ENCODE peak calls at places on chromosome 15, in six cellular contexts. B, H, J, M, N and I are unnamed samples.
A peak's percentile ranks its signal among the peaks of the same experiment; 100 is the strongest.

GRCh38 chr15:65339926-65340325 is 35.4 kb downstream of the RNU5B-1 start:
- DNase-seq in B (no peak), N (no peak), H (no peak), J (no peak), M (no peak), I (no peak)

GRCh38 chr15:65583701-65584100 is 27.2 kb downstream of the INTS14 start:
- DNase-seq in J (peak; percentile 28), M (peak; percentile 34), N (no peak), B (peak; percentile 37), H (no peak), I (peak; percentile 27)

GRCh38 chr15:43514241-43515057 is 3.0 kb upstream of the MAP1A start:
- DNase-seq in M (no peak), N (peak; percentile 64), H (peak; percentile 55), J (no peak), B (peak; percentile 31), I (no peak)

GRCh38 chr15:61715082-61715481 is 345.2 kb downstream of the VPS13C start:
- DNase-seq in M (no peak), N (no peak), J (no peak), B (no peak), H (no peak), I (no peak)

GRCh38 chr15:71677766-71678165 is 132.6 kb upstream of the NR2E3 start:
- DNase-seq in B (no peak), N (no peak), H (no peak), J (no peak), M (no peak), I (no peak)

GRCh38 chr15:54962637-54963036 is 234.1 kb downstream of the RSL24D1 start:
- DNase-seq in N (no peak), M (no peak), J (no peak), H (no peak), B (no peak), I (no peak)

GRCh38 chr15:55457401-55458022 is 49.2 kb downstream of the PIERCE2 start:
- DNase-seq in H (no peak), J (no peak), M (no peak), N (no peak), B (no peak), I (no peak)

GRCh38 chr15:55770261-55770660 is 27.3 kb upstream of the PRTG start:
- DNase-seq in N (no peak), B (no peak), H (no peak), M (no peak), J (no peak), I (no peak)

GRCh38 chr15:27820232-27820631 is 278.9 kb downstream of the OCA2 start:
- DNase-seq in J (no peak), H (no peak), M (no peak), N (no peak), B (no peak), I (no peak)

GRCh38 chr15:82688691-82689090 is 21.0 kb downstream of the AP3B2 start:
- DNase-seq in M (no peak), J (no peak), H (no peak), N (no peak), B (no peak), I (no peak)

GRCh38 chr15:25088261-25088790 is 133.5 kb downstream of the SNRPN start:
- DNase-seq in B (no peak), M (no peak), N (no peak), H (no peak), J (no peak), I (no peak)

GRCh38 chr15:31571676-31572075 is 245.0 kb downstream of the KLF13 start:
- DNase-seq in M (no peak), N (no peak), B (no peak), H (no peak), J (no peak), I (no peak)

GRCh38 chr15:99441427-99441766 is 124.4 kb upstream of the MEF2A start:
- DNase-seq in M (no peak), B (no peak), N (no peak), J (no peak), H (no peak), I (no peak)

GRCh38 chr15:99151156-99151555 is 46.3 kb downstream of the SYNM start:
- DNase-seq in H (no peak), M (no peak), N (no peak), B (no peak), J (no peak), I (no peak)

GRCh38 chr15:77496710-77497107 is 76.0 kb downstream of the HMG20A start:
- DNase-seq in J (no peak), B (peak; percentile 68), H (peak; percentile 82), N (peak; percentile 95), M (peak; percentile 53), I (peak; percentile 62)

GRCh38 chr15:49985463-49985862 is 133.6 kb downstream of the ATP8B4 start:
- DNase-seq in J (no peak), N (no peak), H (no peak), M (no peak), B (no peak), I (no peak)

GRCh38 chr15:65085990-65086679 is 9.6 kb downstream of the KBTBD13 start:
- DNase-seq in M (no peak), H (peak; percentile 58), J (no peak), N (peak; percentile 77), B (peak; percentile 72), I (no peak)

GRCh38 chr15:100092034-100092433 is 249.7 kb downstream of the ADAMTS17 start:
- DNase-seq in M (no peak), N (no peak), H (no peak), B (no peak), J (no peak), I (no peak)

GRCh38 chr15:40893019-40893723 is 1.1 kb upstream of the VPS18 start:
- DNase-seq in B (no peak), M (no peak), J (no peak), N (no peak), H (no peak), I (no peak)

GRCh38 chr15:40894689-40895308 is 549 bp downstream of the VPS18 start:
- DNase-seq in J (no peak), M (peak; percentile 68), B (peak; percentile 86), H (peak; percentile 86), N (peak; percentile 77), I (peak; percentile 65)

GRCh38 chr15:40891810-40892448 is 2.3 kb upstream of the VPS18 start:
- DNase-seq in J (no peak), N (no peak), H (no peak), M (no peak), B (peak; percentile 40), I (no peak)

GRCh38 chr15:40892449-40893012 is 1.7 kb upstream of the VPS18 start:
- DNase-seq in N (no peak), J (no peak), H (no peak), M (no peak), B (no peak), I (no peak)

DNA sequence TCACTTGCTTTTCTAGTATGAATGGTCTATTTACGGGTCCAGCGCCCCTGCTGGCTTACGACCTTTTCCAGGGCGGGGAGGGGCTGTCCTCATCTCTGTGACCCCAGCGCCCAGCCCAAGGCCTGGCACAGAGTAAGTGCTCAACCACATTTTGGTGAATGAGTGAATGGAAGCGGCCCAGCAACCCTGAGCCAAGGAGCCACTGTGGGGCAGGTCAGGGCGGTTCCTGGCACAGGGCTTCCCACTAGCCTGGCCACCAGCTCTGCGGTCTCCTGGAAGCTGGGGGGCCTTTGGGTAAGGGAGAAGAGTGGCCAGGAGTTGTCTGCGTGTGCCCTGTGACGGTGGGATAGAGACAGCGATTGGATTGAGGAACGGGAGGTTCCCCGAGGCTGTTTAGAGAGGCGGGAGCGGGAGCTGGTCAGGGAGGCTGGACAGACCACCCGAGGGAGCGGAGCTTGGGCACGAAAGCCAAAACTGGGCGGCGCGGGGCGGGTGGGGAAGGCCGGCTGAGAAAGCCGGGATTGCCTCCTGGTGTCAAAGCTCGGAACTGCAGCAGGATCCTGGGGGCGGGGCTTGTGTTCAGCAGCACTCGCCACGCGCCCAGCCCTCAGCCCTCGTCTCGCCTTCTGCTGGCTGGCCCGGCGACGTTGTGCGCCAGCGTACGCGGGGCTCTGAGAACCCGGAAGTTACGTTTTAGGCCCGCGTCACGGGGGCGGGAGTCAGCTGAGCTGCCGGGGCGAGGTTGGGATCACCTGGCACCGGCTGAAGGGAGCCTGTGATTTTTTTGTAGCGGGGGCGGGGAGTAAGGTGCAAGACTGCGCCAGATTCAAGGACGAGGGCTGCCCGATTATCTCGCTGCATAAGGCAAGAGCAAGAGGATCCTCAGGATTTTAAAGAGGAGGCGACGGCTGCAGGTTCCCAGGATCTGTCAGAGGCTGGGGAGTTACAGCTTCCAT is at the start of gene VPS18:
- DNase-seq in N (peak; percentile 100), H (peak; percentile 94), B (peak; percentile 90), M (peak; percentile 93), J (peak; percentile 84), I (peak; percentile 93)
- TF ChIP-seq POLR2A in N (peak; percentile 35), H (peak; percentile 64), B (peak; percentile 60), M (peak; percentile 41), J (peak; percentile 80), I (peak; percentile 54)

DNA sequence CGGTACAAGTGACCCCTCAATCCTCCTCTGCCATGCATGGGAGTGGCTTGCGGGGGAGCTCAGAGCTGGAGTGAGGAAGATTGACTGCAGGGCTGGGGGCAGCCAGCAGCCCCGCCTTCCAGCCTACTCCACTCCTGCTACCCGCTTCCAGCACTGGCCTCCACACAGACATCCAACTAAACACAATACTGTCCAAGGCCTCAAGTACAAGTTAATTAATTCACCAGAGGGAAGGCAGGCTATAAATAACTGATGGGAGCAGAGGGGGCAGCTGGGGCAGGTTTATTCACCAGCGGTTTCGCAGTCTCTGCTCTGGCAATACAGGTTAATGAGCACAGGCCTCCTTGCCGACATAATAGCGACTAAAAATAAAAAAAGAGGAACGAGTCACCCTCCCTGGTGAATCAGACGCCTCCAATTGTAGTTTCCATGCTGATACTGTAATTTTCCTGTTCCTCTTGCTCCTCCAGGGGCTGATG is 166.3 kb upstream of the TLE3 start:
- DNase-seq in N (no peak), B (no peak), J (no peak), H (no peak), M (no peak), I (no peak)
- TF ChIP-seq TAF1 in N (no peak), B (no peak), J (no peak), H (no peak), M (no peak), I (no peak)

GRCh38 chr15:48645558-48646330 is at the start of gene FBN1:
- DNase-seq in N (peak; percentile 77), B (peak; percentile 15), M (peak; percentile 75), J (peak; percentile 33), H (no peak), I (peak; percentile 59)
- TF ChIP-seq POLR2A in N (no peak), B (no peak), M (peak; percentile 75), J (peak; percentile 89), H (no peak), I (peak; percentile 88)

GRCh38 chr15:52056001-52056400 is 37.0 kb downstream of the MAPK6 start:
- DNase-seq in H (no peak), M (no peak), N (no peak), J (no peak), B (no peak), I (no peak)

GRCh38 chr15:52052076-52052935 is 33.3 kb downstream of the MAPK6 start:
- DNase-seq in N (no peak), B (peak; percentile 36), J (no peak), M (no peak), H (no peak), I (no peak)

GRCh38 chr15:52054381-52054780 is 35.4 kb downstream of the MAPK6 start:
- DNase-seq in N (no peak), H (no peak), B (peak; percentile 77), J (no peak), M (no peak), I (no peak)

DNA sequence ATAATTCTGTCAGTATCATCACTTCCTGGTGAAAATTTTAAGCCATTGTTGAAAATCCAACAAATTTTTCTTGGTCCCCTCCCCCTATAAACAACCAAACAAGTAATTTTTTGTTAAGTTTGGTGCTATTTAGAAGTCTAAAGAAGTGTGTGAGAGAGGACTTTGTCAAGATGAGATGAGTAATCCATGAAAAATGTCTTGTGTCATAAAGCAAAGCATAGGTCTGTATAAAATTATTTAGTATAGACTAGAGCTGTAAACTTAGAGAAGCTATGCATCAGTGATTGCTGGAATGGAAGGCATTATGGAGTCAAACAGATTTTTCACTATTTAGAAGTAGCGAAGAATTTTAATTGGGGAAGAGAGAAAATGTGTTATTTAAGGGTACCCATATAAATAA is 31.4 kb downstream of the MAPK6 start:
- DNase-seq in J (no peak), N (no peak), M (no peak), B (no peak), H (no peak), I (no peak)
- TF ChIP-seq TAF1 in J (no peak), N (no peak), M (no peak), B (no peak), H (no peak), I (no peak)